ENCODE peak calls at places on chromosomes 4 and X, in seven cellular contexts. Y, G, I, W, K, L and S are unnamed samples.

GRCh38 chrX:66677430-66677829 is 38.6 kb upstream of the EDA2R start:
- DNase-seq in Y (no peak), G (no peak), I (no peak), W (no peak), K (no peak), L (peak; percentile 12), S (no peak)

GRCh38 chr4:21209854-21210253 is 509.6 kb downstream of the PACRGL start:
- DNase-seq in Y (no peak), G (no peak), I (no peak), W (no peak), K (no peak), L (no peak), S (no peak)

GRCh38 chr4:32251126-32251525 is 1531.0 kb downstream of the PCDH7 start:
- DNase-seq in Y (no peak), G (no peak), I (no peak), W (no peak), K (no peak), L (no peak), S (no peak)

GRCh38 chr4:8544282-8544681 is 35.9 kb upstream of the GPR78 start:
- DNase-seq in Y (no peak), G (no peak), I (no peak), W (no peak), K (no peak), L (no peak), S (no peak)

GRCh38 chrX:1911401-1912131 is 296.7 kb downstream of the ASMT start:
- DNase-seq in Y (no peak), G (no peak), I (no peak), W (no peak), K (no peak), L (no peak), S (no peak)

GRCh38 chr4:78560296-78560963 is 8.9 kb downstream of the ANXA3 start:
- DNase-seq in Y (no peak), G (no peak), I (no peak), W (no peak), K (no peak), L (peak; percentile 94), S (no peak)

GRCh38 chr4:66489783-66490452 is 819.6 kb upstream of the EPHA5 start:
- DNase-seq in Y (no peak), G (peak; percentile 63), I (no peak), W (no peak), K (no peak), L (peak; percentile 65), S (no peak)

GRCh38 chr4:171846232-171846631 is 33.0 kb downstream of the GALNTL6 start:
- DNase-seq in Y (no peak), G (no peak), I (no peak), W (peak; percentile 63), K (peak; percentile 23), L (no peak), S (peak; percentile 12)

GRCh38 chrX:22430701-22431100 is 158.0 kb downstream of the CBLL2 start:
- DNase-seq in Y (no peak), G (no peak), I (no peak), W (no peak), K (no peak), L (peak; percentile 21), S (no peak)

GRCh38 chr4:186020793-186021407 is 48.1 kb upstream of the TLR3 start:
- DNase-seq in Y (no peak), G (no peak), I (no peak), W (no peak), K (no peak), L (no peak), S (no peak)

GRCh38 chr4:102815981-102816380 is 11.4 kb downstream of the UBE2D3 start:
- DNase-seq in Y (no peak), G (peak; percentile 57), I (no peak), W (no peak), K (no peak), L (peak; percentile 95), S (no peak)

GRCh38 chr4:64581422-64581821 is 172.2 kb upstream of the TECRL start:
- DNase-seq in Y (no peak), G (no peak), I (no peak), W (no peak), K (no peak), L (peak; percentile 0), S (no peak)

GRCh38 chr4:172762902-172763301 is 405.7 kb upstream of the GALNT7 start:
- DNase-seq in Y (no peak), G (no peak), I (no peak), W (no peak), K (no peak), L (no peak), S (no peak)

GRCh38 chr4:182015893-182016292 is 227.3 kb upstream of the TENM3 start:
- DNase-seq in Y (no peak), G (peak; percentile 18), I (no peak), W (no peak), K (no peak), L (peak; percentile 40), S (no peak)

GRCh38 chr4:32135642-32136041 is 1415.5 kb downstream of the PCDH7 start:
- DNase-seq in Y (no peak), G (peak; percentile 28), I (no peak), W (no peak), K (no peak), L (peak; percentile 4), S (no peak)

GRCh38 chrX:10121787-10122186 is 35.0 kb upstream of the CLCN4 start:
- DNase-seq in Y (no peak), G (no peak), I (no peak), W (no peak), K (no peak), L (no peak), S (no peak)